ENCODE peak calls at places on chromosomes 1 and 21, in five cellular contexts. L is HAP-1, Z is AG10803, R is KBM-7, G is renal cortical epithelial cell. J is an unnamed sample.

GRCh38 chr1:165726841-165727240 is 28.5 kb upstream of the ALDH9A1 start:
- DNase-seq in Z (no peak), G (no peak), L (no peak), R (no peak), J (no peak)

GRCh38 chr21:28337319-28337718 is 655.4 kb downstream of the LTN1 start:
- DNase-seq in R (peak; percentile 8), G (peak; percentile 80), Z (peak; percentile 72), L (no peak), J (peak; percentile 1)

GRCh38 chr1:229221106-229222019 is 49.5 kb upstream of the RAB4A start:
- DNase-seq in L (peak; percentile 17), R (no peak), G (peak; percentile 91), Z (no peak), J (peak; percentile 69)

GRCh38 chr1:81703352-81703735 is 97.4 kb upstream of the ADGRL2 start:
- DNase-seq in Z (peak; percentile 61), R (no peak), G (no peak), L (no peak), J (no peak)

GRCh38 chr1:150543500-150544143 is 5.6 kb upstream of the ADAMTSL4 start:
- DNase-seq in L (no peak), Z (peak; percentile 65), R (no peak), G (no peak), J (no peak)

GRCh38 chr1:116337398-116337797 is 35.6 kb upstream of the ATP1A1 start:
- DNase-seq in R (no peak), L (no peak), Z (no peak), G (no peak), J (no peak)

GRCh38 chr1:160797861-160798273 is 1.9 kb downstream of the LY9 start:
- DNase-seq in Z (no peak), L (no peak), R (no peak), G (no peak), J (no peak)

GRCh38 chr1:236978740-236979139 is 25.5 kb downstream of the MT1HL1 start:
- DNase-seq in L (no peak), G (no peak), Z (peak; percentile 5), R (no peak), J (no peak)

GRCh38 chr1:68293609-68294353 is 61.5 kb upstream of the WLS start:
- DNase-seq in R (no peak), Z (peak; percentile 56), L (peak; percentile 86), G (no peak), J (no peak)

GRCh38 chr1:47797555-47797954 is 199.6 kb downstream of the TRABD2B start:
- DNase-seq in L (no peak), R (no peak), G (no peak), Z (no peak), J (no peak)

GRCh38 chr1:180923024-180923841 is 10.5 kb downstream of the KIAA1614 start:
- DNase-seq in G (peak; percentile 85), L (peak; percentile 95), R (no peak), Z (peak; percentile 25), J (no peak)

GRCh38 chr1:116760996-116761665 is 6.9 kb downstream of the CD2 start:
- DNase-seq in Z (no peak), L (no peak), G (no peak), R (no peak), J (no peak)

GRCh38 chr1:88291902-88292301 is 392.2 kb upstream of the PKN2 start:
- DNase-seq in L (no peak), G (no peak), R (no peak), Z (no peak), J (no peak)

GRCh38 chr1:19081218-19081893 is 124.9 kb upstream of the IFFO2 start:
- DNase-seq in Z (peak; percentile 73), L (no peak), R (peak; percentile 70), G (no peak), J (no peak)

GRCh38 chr1:226255380-226255779 is 31.9 kb downstream of the MIXL1 start:
- DNase-seq in G (no peak), L (no peak), Z (peak; percentile 23), R (no peak), J (no peak)

GRCh38 chr1:81340258-81340657 is 460.5 kb upstream of the ADGRL2 start:
- DNase-seq in R (no peak), Z (no peak), L (no peak), G (no peak), J (no peak)

GRCh38 chr1:203628185-203628996 is 1.8 kb downstream of the ATP2B4 start:
- DNase-seq in G (peak; percentile 47), L (peak; percentile 76), R (peak; percentile 44), Z (peak; percentile 54), J (no peak)

GRCh38 chr1:208247696-208248095 is 3.5 kb upstream of the PLXNA2 start:
- DNase-seq in Z (no peak), R (no peak), L (no peak), G (no peak), J (no peak)

GRCh38 chr1:205832326-205832751 is 17.6 kb downstream of the PM20D1 start:
- DNase-seq in R (no peak), Z (no peak), G (no peak), L (no peak), J (no peak)

GRCh38 chr1:181129771-181130606 is 41.5 kb downstream of the IER5 start:
- DNase-seq in L (no peak), Z (no peak), R (no peak), G (no peak), J (no peak)

GRCh38 chr1:20404466-20404865 is 81.5 kb downstream of the CAMK2N1 start:
- DNase-seq in Z (no peak), G (no peak), L (no peak), R (no peak), J (no peak)

GRCh38 chr1:108107658-108108057 is 92.5 kb downstream of the SLC25A24 start:
- DNase-seq in L (no peak), G (peak; percentile 43), R (peak; percentile 72), Z (peak; percentile 47), J (no peak)

GRCh38 chr21:17270234-17270633 is 242.6 kb upstream of the CXADR start:
- DNase-seq in L (peak; percentile 14), Z (peak; percentile 40), R (peak; percentile 42), G (peak; percentile 45), J (peak; percentile 15)

GRCh38 chr1:175146535-175147213 is 45.9 kb downstream of the KIAA0040 start:
- DNase-seq in L (peak; percentile 45), R (peak; percentile 81), Z (peak; percentile 43), G (peak; percentile 25), J (peak; percentile 73)

GRCh38 chr1:110155878-110156522 is 5.7 kb downstream of the SLC6A17 start:
- DNase-seq in Z (peak; percentile 55), L (peak; percentile 23), R (peak; percentile 62), G (peak; percentile 31), J (peak; percentile 74)

GRCh38 chr1:41173651-41174050 is 68.5 kb downstream of the SCMH1 start:
- DNase-seq in R (no peak), L (no peak), Z (no peak), G (no peak), J (no peak)

GRCh38 chr1:28031173-28031572 is 57.2 kb downstream of the EYA3 start:
- DNase-seq in L (peak; percentile 25), Z (peak; percentile 24), R (no peak), G (peak; percentile 15), J (no peak)

GRCh38 chr1:172451002-172451443 is 7.2 kb upstream of the PIGC start:
- DNase-seq in G (peak; percentile 86), R (no peak), L (no peak), Z (no peak), J (no peak)

GRCh38 chr1:194378517-194378916 is 1192.1 kb upstream of the B3GALT2 start:
- DNase-seq in Z (no peak), G (no peak), L (no peak), R (no peak), J (no peak)

GRCh38 chr1:45306319-45306718 is 20.4 kb upstream of the HPDL start:
- DNase-seq in Z (peak; percentile 17), L (no peak), G (no peak), R (no peak), J (no peak)

GRCh38 chr1:3365519-3366158 is 88.8 kb upstream of the ARHGEF16 start:
- DNase-seq in R (no peak), Z (no peak), G (no peak), L (no peak), J (no peak)

GRCh38 chr1:8047686-8048522 is 21.8 kb upstream of the ERRFI1 start:
- DNase-seq in R (no peak), L (no peak), G (peak; percentile 95), Z (peak; percentile 91), J (no peak)

GRCh38 chr1:152053375-152053774 is 16.6 kb upstream of the S100A11 start:
- DNase-seq in R (no peak), L (no peak), Z (no peak), G (no peak), J (no peak)

GRCh38 chr1:153936011-153936802 is 10.3 kb downstream of the DENND4B start:
- DNase-seq in Z (no peak), L (no peak), R (no peak), G (no peak), J (no peak)

GRCh38 chr1:209768354-209768774 is 12.5 kb downstream of the TRAF3IP3 start:
- DNase-seq in G (no peak), Z (no peak), R (peak; percentile 37), L (no peak), J (no peak)

GRCh38 chr1:110328274-110328673 is 10.9 kb upstream of the RBM15 start:
- DNase-seq in Z (no peak), R (peak; percentile 56), L (no peak), G (peak; percentile 23), J (no peak)